ENCODE peak calls at places on chromosomes 4 and X, in ten cellular contexts. One of them, this sample, is unnamed.
A peak's percentile ranks its signal among the peaks of the same experiment; 100 is the strongest.

GRCh38 chr4:48337726-48338125 is 3.6 kb upstream of the SLAIN2 start:
- DNase-seq in bronchial epithelial cell: peak; percentile 98
- DNase-seq in foreskin fibroblast: no peak
- DNase-seq in IMR-90: no peak
- DNase-seq in lower leg skin: no peak
- DNase-seq in prostate gland: peak; percentile 60
- DNase-seq in hepatocyte: peak; percentile 41
- DNase-seq in tibial artery: no peak
- DNase-seq in HL-60: no peak
- DNase-seq in lung: no peak
- DNase-seq in this sample: no peak

GRCh38 chrX:142428916-142429315 is 223.8 kb upstream of the MAGEC2 start:
- DNase-seq in bronchial epithelial cell: no peak
- DNase-seq in foreskin fibroblast: no peak
- DNase-seq in IMR-90: no peak
- DNase-seq in lower leg skin: no peak
- DNase-seq in prostate gland: no peak
- DNase-seq in hepatocyte: no peak
- DNase-seq in tibial artery: no peak
- DNase-seq in HL-60: no peak
- DNase-seq in lung: no peak
- DNase-seq in this sample: no peak

GRCh38 chr4:46937493-46937892 is 28.4 kb upstream of the COX7B2 start:
- DNase-seq in bronchial epithelial cell: no peak
- DNase-seq in foreskin fibroblast: peak; percentile 7
- DNase-seq in IMR-90: no peak
- DNase-seq in lower leg skin: no peak
- DNase-seq in prostate gland: no peak
- DNase-seq in hepatocyte: no peak
- DNase-seq in tibial artery: no peak
- DNase-seq in HL-60: no peak
- DNase-seq in lung: no peak
- DNase-seq in this sample: no peak

GRCh38 chr4:162644346-162644745 is 480.5 kb upstream of the FSTL5 start:
- DNase-seq in bronchial epithelial cell: peak; percentile 28
- DNase-seq in foreskin fibroblast: no peak
- DNase-seq in IMR-90: no peak
- DNase-seq in lower leg skin: no peak
- DNase-seq in prostate gland: no peak
- DNase-seq in hepatocyte: no peak
- DNase-seq in tibial artery: no peak
- DNase-seq in HL-60: no peak
- DNase-seq in lung: no peak
- DNase-seq in this sample: no peak

GRCh38 chr4:168335621-168336020 is 17.1 kb upstream of the DDX60 start:
- DNase-seq in bronchial epithelial cell: no peak
- DNase-seq in foreskin fibroblast: peak; percentile 20
- DNase-seq in IMR-90: peak; percentile 77
- DNase-seq in lower leg skin: no peak
- DNase-seq in prostate gland: no peak
- DNase-seq in hepatocyte: no peak
- DNase-seq in tibial artery: no peak
- DNase-seq in HL-60: no peak
- DNase-seq in lung: no peak
- DNase-seq in this sample: no peak

GRCh38 chr4:48483006-48483776 is at the start of gene SLC10A4:
- DNase-seq in bronchial epithelial cell: no peak
- DNase-seq in foreskin fibroblast: no peak
- DNase-seq in IMR-90: no peak
- DNase-seq in lower leg skin: no peak
- DNase-seq in prostate gland: no peak
- DNase-seq in hepatocyte: peak; percentile 39
- DNase-seq in tibial artery: no peak
- DNase-seq in HL-60: no peak
- DNase-seq in lung: no peak
- DNase-seq in this sample: no peak

GRCh38 chr4:41436365-41437263 is 101.3 kb upstream of the LIMCH1 start:
- DNase-seq in bronchial epithelial cell: no peak
- DNase-seq in foreskin fibroblast: no peak
- DNase-seq in IMR-90: no peak
- DNase-seq in lower leg skin: no peak
- DNase-seq in prostate gland: no peak
- DNase-seq in hepatocyte: no peak
- DNase-seq in tibial artery: no peak
- DNase-seq in HL-60: no peak
- DNase-seq in lung: no peak
- DNase-seq in this sample: no peak

GRCh38 chr4:89753601-89754066 is 83.3 kb downstream of the SNCA start:
- DNase-seq in bronchial epithelial cell: peak; percentile 99
- DNase-seq in foreskin fibroblast: peak; percentile 95
- DNase-seq in IMR-90: peak; percentile 95
- DNase-seq in lower leg skin: no peak
- DNase-seq in prostate gland: peak; percentile 17
- DNase-seq in hepatocyte: peak; percentile 68
- DNase-seq in tibial artery: no peak
- DNase-seq in HL-60: no peak
- DNase-seq in lung: no peak
- DNase-seq in this sample: peak; percentile 98

GRCh38 chr4:3346146-3346545 is 53.3 kb downstream of the RGS12 start:
- DNase-seq in bronchial epithelial cell: peak; percentile 84
- DNase-seq in foreskin fibroblast: peak; percentile 92
- DNase-seq in IMR-90: peak; percentile 84
- DNase-seq in lower leg skin: no peak
- DNase-seq in prostate gland: peak; percentile 83
- DNase-seq in hepatocyte: peak; percentile 85
- DNase-seq in tibial artery: no peak
- DNase-seq in HL-60: peak; percentile 65
- DNase-seq in lung: peak; percentile 59
- DNase-seq in this sample: peak; percentile 50

GRCh38 chr4:119025440-119025839 is 110.2 kb upstream of the MYOZ2 start:
- DNase-seq in bronchial epithelial cell: peak; percentile 88
- DNase-seq in foreskin fibroblast: peak; percentile 86
- DNase-seq in IMR-90: peak; percentile 70
- DNase-seq in lower leg skin: no peak
- DNase-seq in prostate gland: peak; percentile 51
- DNase-seq in hepatocyte: peak; percentile 66
- DNase-seq in tibial artery: no peak
- DNase-seq in HL-60: no peak
- DNase-seq in lung: peak; percentile 59
- DNase-seq in this sample: no peak

GRCh38 chr4:61374612-61374920 is 174.4 kb downstream of the ADGRL3 start:
- DNase-seq in bronchial epithelial cell: no peak
- DNase-seq in foreskin fibroblast: peak; percentile 21
- DNase-seq in IMR-90: peak; percentile 0
- DNase-seq in lower leg skin: no peak
- DNase-seq in prostate gland: no peak
- DNase-seq in hepatocyte: no peak
- DNase-seq in tibial artery: no peak
- DNase-seq in HL-60: no peak
- DNase-seq in lung: no peak
- DNase-seq in this sample: no peak

GRCh38 chr4:56908206-56909082 is 744 bp downstream of the REST start:
- DNase-seq in bronchial epithelial cell: peak; percentile 22
- DNase-seq in foreskin fibroblast: peak; percentile 88
- DNase-seq in IMR-90: peak; percentile 68
- DNase-seq in lower leg skin: peak; percentile 92
- DNase-seq in prostate gland: peak; percentile 61
- DNase-seq in hepatocyte: peak; percentile 88
- DNase-seq in tibial artery: peak; percentile 83
- DNase-seq in HL-60: peak; percentile 43
- DNase-seq in lung: peak; percentile 57
- DNase-seq in this sample: no peak

GRCh38 chrX:2705036-2705435 is 13.9 kb downstream of the CD99 start:
- DNase-seq in bronchial epithelial cell: no peak
- DNase-seq in foreskin fibroblast: peak; percentile 79
- DNase-seq in IMR-90: no peak
- DNase-seq in lower leg skin: no peak
- DNase-seq in prostate gland: peak; percentile 46
- DNase-seq in hepatocyte: no peak
- DNase-seq in tibial artery: no peak
- DNase-seq in HL-60: no peak
- DNase-seq in lung: no peak
- DNase-seq in this sample: no peak

GRCh38 chr4:79211490-79211889 is 114.4 kb downstream of the NAA11 start:
- DNase-seq in bronchial epithelial cell: no peak
- DNase-seq in foreskin fibroblast: no peak
- DNase-seq in IMR-90: no peak
- DNase-seq in lower leg skin: no peak
- DNase-seq in prostate gland: no peak
- DNase-seq in hepatocyte: no peak
- DNase-seq in tibial artery: no peak
- DNase-seq in HL-60: no peak
- DNase-seq in lung: no peak
- DNase-seq in this sample: no peak

GRCh38 chr4:78337216-78337615 is 214.4 kb upstream of the ANXA3 start:
- DNase-seq in bronchial epithelial cell: no peak
- DNase-seq in foreskin fibroblast: peak; percentile 74
- DNase-seq in IMR-90: no peak
- DNase-seq in lower leg skin: no peak
- DNase-seq in prostate gland: no peak
- DNase-seq in hepatocyte: no peak
- DNase-seq in tibial artery: no peak
- DNase-seq in HL-60: no peak
- DNase-seq in lung: no peak
- DNase-seq in this sample: no peak

DNA sequence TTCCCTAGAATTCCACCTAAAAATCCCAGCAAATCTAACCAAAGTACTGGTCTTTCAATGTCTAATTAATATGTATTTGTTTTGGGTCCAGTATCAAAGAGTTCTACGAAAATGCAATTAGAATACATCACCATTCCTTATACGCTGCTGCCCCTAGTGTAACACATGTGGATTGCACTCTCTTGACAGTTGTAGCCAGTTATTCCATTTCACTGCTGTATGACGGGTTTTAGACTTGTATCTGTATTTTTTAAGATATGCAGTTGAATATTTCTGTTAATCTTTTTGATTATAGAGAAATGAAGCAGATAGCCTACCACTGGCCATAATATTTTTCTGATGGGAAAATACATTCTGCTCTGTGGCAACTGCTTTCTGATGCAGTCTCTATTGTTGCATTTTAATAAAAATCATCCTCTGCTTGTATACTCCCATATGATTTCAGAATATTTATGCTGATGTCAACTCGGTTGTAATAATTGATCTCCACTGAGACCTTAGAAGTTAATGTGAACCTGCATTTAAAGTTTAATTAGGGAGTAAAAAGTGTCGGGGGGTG is 17.1 kb upstream of the PAGE2B start:
- DNase-seq in bronchial epithelial cell: peak; percentile 23
- DNase-seq in foreskin fibroblast: peak; percentile 53
- DNase-seq in IMR-90: peak; percentile 28
- DNase-seq in lower leg skin: no peak
- DNase-seq in prostate gland: no peak
- DNase-seq in hepatocyte: peak; percentile 41
- DNase-seq in tibial artery: no peak
- DNase-seq in HL-60: no peak
- DNase-seq in lung: no peak
- DNase-seq in this sample: no peak
- H3K4me3 ChIP-seq in bronchial epithelial cell: no peak overlapping the region
- H3K4me3 ChIP-seq in foreskin fibroblast: no peak overlapping the region
- H3K4me3 ChIP-seq in IMR-90: no peak overlapping the region
- H3K4me3 ChIP-seq in lower leg skin: no peak overlapping the region
- H3K4me3 ChIP-seq in prostate gland: no peak overlapping the region
- H3K4me3 ChIP-seq in hepatocyte: no peak overlapping the region
- H3K4me3 ChIP-seq in tibial artery: peak overlapping the region; percentile 25
- H3K4me3 ChIP-seq in HL-60: no peak overlapping the region
- H3K4me3 ChIP-seq in lung: no peak overlapping the region
- H3K4me3 ChIP-seq in this sample: no peak overlapping the region

GRCh38 chrX:118975831-118976598 is 1.6 kb downstream of the LONRF3 start:
- DNase-seq in bronchial epithelial cell: no peak
- DNase-seq in foreskin fibroblast: peak; percentile 56
- DNase-seq in IMR-90: peak; percentile 3
- DNase-seq in lower leg skin: peak; percentile 97
- DNase-seq in prostate gland: peak; percentile 25
- DNase-seq in hepatocyte: peak; percentile 80
- DNase-seq in tibial artery: peak; percentile 94
- DNase-seq in HL-60: peak; percentile 80
- DNase-seq in lung: peak; percentile 82
- DNase-seq in this sample: no peak
- TF ChIP-seq CTCF in bronchial epithelial cell: no peak
- TF ChIP-seq CTCF in foreskin fibroblast: no peak
- TF ChIP-seq CTCF in IMR-90: no peak
- TF ChIP-seq CTCF in lower leg skin: no peak
- TF ChIP-seq CTCF in prostate gland: no peak
- TF ChIP-seq CTCF in hepatocyte: no peak
- TF ChIP-seq CTCF in tibial artery: no peak
- TF ChIP-seq CTCF in HL-60: no peak
- TF ChIP-seq CTCF in lung: no peak
- TF ChIP-seq CTCF in this sample: no peak

DNA sequence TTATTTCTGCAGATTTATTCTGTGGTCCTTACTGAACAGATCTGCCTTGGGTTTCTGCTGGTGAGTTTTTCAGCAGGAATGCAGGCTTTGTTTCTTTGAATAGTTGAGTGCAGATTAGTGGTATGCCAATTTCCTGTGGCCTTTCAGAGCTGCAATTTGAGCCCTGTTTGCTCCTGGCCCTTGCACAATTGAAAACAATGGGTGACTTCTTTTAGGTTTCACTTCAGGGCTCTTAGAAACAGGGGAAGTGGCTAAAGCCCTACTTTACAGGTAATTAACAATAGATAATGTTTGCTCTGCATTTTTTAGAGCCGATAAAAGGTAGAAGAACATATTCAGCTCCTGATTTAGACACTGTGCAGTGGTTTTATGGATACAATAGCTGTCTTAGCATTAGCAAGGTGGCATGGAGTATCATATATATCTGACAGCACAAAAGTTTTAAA is 21.9 kb downstream of the SPRY1 start:
- DNase-seq in bronchial epithelial cell: peak; percentile 92
- DNase-seq in foreskin fibroblast: peak; percentile 94
- DNase-seq in IMR-90: peak; percentile 92
- DNase-seq in lower leg skin: no peak
- DNase-seq in prostate gland: peak; percentile 62
- DNase-seq in hepatocyte: peak; percentile 35
- DNase-seq in tibial artery: no peak
- DNase-seq in HL-60: no peak
- DNase-seq in lung: peak; percentile 51
- DNase-seq in this sample: peak; percentile 87
- H3K4me3 ChIP-seq in bronchial epithelial cell: no peak overlapping the region
- H3K4me3 ChIP-seq in foreskin fibroblast: no peak overlapping the region
- H3K4me3 ChIP-seq in IMR-90: no peak overlapping the region
- H3K4me3 ChIP-seq in lower leg skin: no peak overlapping the region
- H3K4me3 ChIP-seq in prostate gland: no peak overlapping the region
- H3K4me3 ChIP-seq in hepatocyte: no peak overlapping the region
- H3K4me3 ChIP-seq in tibial artery: no peak overlapping the region
- H3K4me3 ChIP-seq in HL-60: no peak overlapping the region
- H3K4me3 ChIP-seq in lung: no peak overlapping the region
- H3K4me3 ChIP-seq in this sample: no peak overlapping the region

DNA sequence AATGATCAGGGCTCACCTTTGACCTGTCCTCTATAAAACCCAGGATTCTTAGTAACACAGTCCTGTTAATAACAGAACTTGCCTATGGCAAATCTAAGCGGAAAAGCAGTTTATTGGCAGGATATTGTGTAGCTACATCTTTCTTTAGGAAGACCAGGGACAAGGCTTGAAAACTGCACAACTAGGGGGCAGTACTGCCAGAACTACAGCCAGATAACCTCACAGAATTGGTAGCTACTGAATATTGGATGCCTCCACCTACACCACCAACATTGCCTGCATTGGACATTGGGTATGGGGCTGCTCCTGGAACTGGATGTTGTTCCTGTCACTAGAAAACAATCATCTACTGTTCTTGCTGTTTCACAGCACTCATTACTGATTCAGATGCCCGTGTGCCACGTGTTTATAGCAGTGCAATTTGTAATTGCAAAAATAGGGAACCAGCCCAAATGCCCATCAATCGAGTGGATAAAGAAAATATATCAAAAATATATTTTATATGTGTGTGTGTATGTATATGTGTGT is 47.4 kb downstream of the REPS2 start:
- DNase-seq in bronchial epithelial cell: no peak
- DNase-seq in foreskin fibroblast: no peak
- DNase-seq in IMR-90: no peak
- DNase-seq in lower leg skin: no peak
- DNase-seq in prostate gland: no peak
- DNase-seq in hepatocyte: no peak
- DNase-seq in tibial artery: no peak
- DNase-seq in HL-60: no peak
- DNase-seq in lung: no peak
- DNase-seq in this sample: no peak
- TF ChIP-seq CTCF in bronchial epithelial cell: no peak
- TF ChIP-seq CTCF in foreskin fibroblast: peak; percentile 5
- TF ChIP-seq CTCF in IMR-90: no peak
- TF ChIP-seq CTCF in lower leg skin: no peak
- TF ChIP-seq CTCF in prostate gland: no peak
- TF ChIP-seq CTCF in hepatocyte: peak; percentile 4
- TF ChIP-seq CTCF in tibial artery: no peak
- TF ChIP-seq CTCF in HL-60: no peak
- TF ChIP-seq CTCF in lung: no peak
- TF ChIP-seq CTCF in this sample: peak; percentile 18

This sample was measured in AG09309.